ENCODE peak calls at places on chromosomes 6 and 20, in nine cellular contexts. O is H9, S is lower lobe of right lung, G is mammary epithelial cell, J is astrocyte of the cerebellum, L is fibroblast of the aortic adventitia, H is cardiac fibroblast, R is esophagus squamous epithelium, Y is foreskin keratinocyte. B is an unnamed sample.

GRCh38 chr6:153976921-153977693 is 61.9 kb upstream of the OPRM1 start:
- DNase-seq in O (no peak), S (no peak), G (peak), J (peak), L (no peak), H (peak), R (no peak), Y (peak), B (peak)

GRCh38 chr6:22668307-22668706 is 98.9 kb downstream of the HDGFL1 start:
- DNase-seq in O (no peak), S (no peak), G (no peak), J (peak), L (peak), H (peak), R (no peak), Y (no peak), B (no peak)

GRCh38 chr20:34368547-34368946 is 5.5 kb downstream of the ITCH start:
- DNase-seq in O (no peak), S (no peak), G (no peak), J (no peak), L (no peak), H (peak), R (no peak), Y (no peak), B (no peak)

GRCh38 chr6:43510827-43511163 is 649 bp upstream of the LRRC73 start:
- DNase-seq in O (no peak), S (no peak), G (no peak), J (no peak), L (no peak), H (no peak), R (no peak), Y (no peak), B (no peak)

GRCh38 chr6:14889172-14889571 is 356.7 kb upstream of the JARID2 start:
- DNase-seq in O (no peak), S (no peak), G (no peak), J (no peak), L (peak), H (peak), R (no peak), Y (no peak), B (peak)

GRCh38 chr20:6636209-6637159 is 131.0 kb upstream of the BMP2 start:
- DNase-seq in O (no peak), S (no peak), G (peak), J (peak), L (peak), H (peak), R (no peak), Y (peak), B (peak)

GRCh38 chr6:141335476-141335875 is 797.2 kb upstream of the GJE1 start:
- DNase-seq in O (no peak), S (no peak), G (no peak), J (no peak), L (no peak), H (no peak), R (no peak), Y (no peak), B (no peak)

GRCh38 chr20:11432407-11432806 is 485.3 kb upstream of the BTBD3 start:
- DNase-seq in O (no peak), S (no peak), G (peak), J (peak), L (peak), H (peak), R (no peak), Y (peak), B (peak)

GRCh38 chr20:47360207-47360488 is 3.6 kb upstream of the ZMYND8 start:
- DNase-seq in O (no peak), S (no peak), G (peak), J (no peak), L (peak), H (peak), R (no peak), Y (peak), B (peak)

GRCh38 chr6:159080217-159080976 is 35.6 kb upstream of the TAGAP start:
- DNase-seq in O (no peak), S (no peak), G (no peak), J (no peak), L (no peak), H (no peak), R (no peak), Y (no peak), B (no peak)

GRCh38 chr6:99138445-99138844 is 190.7 kb upstream of the FBXL4 start:
- DNase-seq in O (no peak), S (no peak), G (no peak), J (no peak), L (no peak), H (no peak), R (no peak), Y (no peak), B (no peak)

GRCh38 chr6:3997144-3997770 is 81.7 kb downstream of the FAM217A start:
- DNase-seq in O (no peak), S (no peak), G (peak), J (peak), L (peak), H (peak), R (no peak), Y (peak), B (no peak)

GRCh38 chr6:20188630-20189075 is 23.6 kb downstream of the MBOAT1 start:
- DNase-seq in O (no peak), S (no peak), G (no peak), J (no peak), L (no peak), H (no peak), R (no peak), Y (no peak), B (no peak)

GRCh38 chr6:17042422-17043147 is 59.3 kb upstream of the STMND1 start:
- DNase-seq in O (peak), S (no peak), G (peak), J (no peak), L (peak), H (peak), R (no peak), Y (peak), B (peak)

GRCh38 chr20:41432620-41433602 is 66.3 kb upstream of the EMILIN3 start:
- DNase-seq in O (no peak), S (no peak), G (no peak), J (no peak), L (no peak), H (no peak), R (no peak), Y (no peak), B (no peak)

GRCh38 chr6:119541132-119541905 is 191.8 kb upstream of the MAN1A1 start:
- DNase-seq in O (no peak), S (no peak), G (peak), J (peak), L (peak), H (peak), R (no peak), Y (peak), B (peak)

GRCh38 chr6:108168980-108169800 is 3.4 kb downstream of the NR2E1 start:
- DNase-seq in O (peak), S (no peak), G (no peak), J (no peak), L (no peak), H (no peak), R (no peak), Y (no peak), B (no peak)

GRCh38 chr20:2206957-2207769 is 88.6 kb upstream of the TGM3 start:
- DNase-seq in O (peak), S (peak), G (peak), J (no peak), L (peak), H (peak), R (no peak), Y (peak), B (peak)

GRCh38 chr6:158843751-158844683 is 24.8 kb upstream of the EZR start:
- DNase-seq in O (no peak), S (no peak), G (no peak), J (no peak), L (no peak), H (no peak), R (no peak), Y (no peak), B (no peak)

GRCh38 chr6:78615430-78615904 is 251.9 kb upstream of the IRAK1BP1 start:
- DNase-seq in O (no peak), S (no peak), G (peak), J (no peak), L (no peak), H (no peak), R (no peak), Y (peak), B (no peak)

GRCh38 chr6:106085687-106085983 is 501 bp upstream of the PRDM1 start:
- DNase-seq in O (no peak), S (no peak), G (no peak), J (no peak), L (no peak), H (no peak), R (no peak), Y (no peak), B (no peak)

GRCh38 chr6:106087548-106088325 is 1.6 kb downstream of the PRDM1 start:
- DNase-seq in O (no peak), S (no peak), G (peak), J (peak), L (peak), H (peak), R (no peak), Y (peak), B (peak)

GRCh38 chr6:106084973-106085686 is 1.0 kb upstream of the PRDM1 start:
- DNase-seq in O (no peak), S (no peak), G (peak), J (no peak), L (no peak), H (no peak), R (no peak), Y (peak), B (peak)

GRCh38 chr6:106084106-106084963 is 1.8 kb upstream of the PRDM1 start:
- DNase-seq in O (peak), S (no peak), G (peak), J (peak), L (peak), H (peak), R (no peak), Y (peak), B (peak)

DNA sequence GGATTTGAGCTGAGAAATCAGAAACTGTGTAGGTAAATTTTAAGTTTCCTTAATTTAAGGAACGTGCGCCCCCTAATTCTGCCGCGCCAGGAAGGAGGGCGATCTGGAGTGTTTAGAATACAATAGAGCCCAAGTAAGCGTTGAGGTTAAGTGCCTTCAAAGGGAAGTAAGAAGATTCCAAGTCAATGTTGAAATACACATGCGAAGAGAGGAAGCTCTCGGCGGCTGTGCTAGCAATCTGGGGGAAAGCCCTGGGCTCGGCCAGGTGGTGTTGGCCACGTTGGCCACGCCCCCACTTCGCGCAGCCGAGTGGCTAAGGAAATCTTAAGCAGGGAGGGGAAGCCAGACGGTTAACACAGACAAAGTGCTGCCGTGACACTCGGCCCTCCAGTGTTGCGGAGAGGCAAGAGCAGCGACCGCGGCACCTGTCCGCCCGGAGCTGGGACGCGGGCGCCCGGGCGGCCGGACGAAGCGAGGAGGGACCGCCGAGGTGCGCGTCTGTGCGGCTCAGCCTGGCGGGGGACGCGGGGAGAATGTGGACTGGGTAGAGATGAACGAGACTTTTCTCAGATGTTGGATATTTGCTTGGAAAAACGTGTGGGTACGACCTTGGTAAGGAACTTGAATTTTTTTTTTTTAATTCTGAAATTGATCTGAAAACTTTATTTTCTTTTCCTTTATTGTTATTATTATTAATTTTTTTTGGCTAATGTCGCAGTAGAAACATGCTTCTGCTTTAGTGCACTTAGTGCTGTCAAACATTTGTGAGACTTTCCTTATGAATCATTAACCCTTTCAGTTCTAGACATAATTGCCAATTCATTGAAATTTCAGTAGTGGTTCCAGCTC is at the start of gene PRDM1:
- DNase-seq in O (peak), S (peak), G (peak), J (no peak), L (peak), H (peak), R (peak), Y (peak), B (peak)
- TF ChIP-seq CTCF in O (peak), S (peak), G (peak), J (no peak), L (peak), H (peak), R (no peak), Y (peak), B (no peak)

GRCh38 chr6:89301586-89302194 is 13.4 kb downstream of the GABRR2 start:
- DNase-seq in O (no peak), S (no peak), G (no peak), J (no peak), L (no peak), H (no peak), R (no peak), Y (no peak), B (no peak)

GRCh38 chr6:89302195-89302770 is 12.8 kb downstream of the GABRR2 start:
- DNase-seq in O (no peak), S (no peak), G (no peak), J (no peak), L (no peak), H (no peak), R (no peak), Y (no peak), B (no peak)

GRCh38 chr6:89299451-89299850 is 15.6 kb downstream of the GABRR2 start:
- DNase-seq in O (peak), S (no peak), G (no peak), J (no peak), L (no peak), H (peak), R (no peak), Y (no peak), B (peak)

GRCh38 chr6:89298680-89299450 is 16.2 kb downstream of the GABRR2 start:
- DNase-seq in O (no peak), S (no peak), G (peak), J (no peak), L (peak), H (peak), R (no peak), Y (peak), B (peak)

DNA sequence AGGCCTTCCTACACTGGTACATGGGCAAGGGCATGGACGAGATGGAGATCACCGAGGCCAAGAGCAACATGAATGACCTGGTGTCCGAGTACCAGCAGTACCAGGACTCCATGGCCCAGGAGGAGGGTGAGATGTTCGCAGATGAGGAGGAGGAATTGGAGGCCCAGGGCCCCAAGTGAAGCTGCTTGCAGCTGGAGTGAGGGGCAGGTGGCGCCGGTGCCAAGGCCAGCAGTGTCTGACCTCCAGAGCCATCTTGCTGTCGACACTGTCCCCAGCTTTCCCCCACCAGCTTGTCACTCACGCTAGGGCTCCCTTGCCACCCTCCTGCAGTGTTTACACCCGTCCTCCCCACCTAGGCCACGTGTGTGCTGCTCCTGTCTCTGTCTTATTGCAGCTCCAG is 12.2 kb downstream of the GABRR2 start:
- DNase-seq in O (no peak), S (no peak), G (no peak), J (no peak), L (no peak), H (no peak), R (no peak), Y (no peak), B (no peak)
- TF ChIP-seq CTCF in O (no peak), S (no peak), G (no peak), J (no peak), L (no peak), H (no peak), R (no peak), Y (no peak), B (no peak)

GRCh38 chr6:116191881-116192280 is 62.0 kb downstream of the TSPYL4 start:
- DNase-seq in O (no peak), S (no peak), G (no peak), J (no peak), L (no peak), H (no peak), R (no peak), Y (no peak), B (no peak)
- TF ChIP-seq CTCF in O (no peak), S (no peak), G (no peak), J (no peak), L (no peak), H (no peak), R (no peak), Y (no peak), B (no peak)

DNA sequence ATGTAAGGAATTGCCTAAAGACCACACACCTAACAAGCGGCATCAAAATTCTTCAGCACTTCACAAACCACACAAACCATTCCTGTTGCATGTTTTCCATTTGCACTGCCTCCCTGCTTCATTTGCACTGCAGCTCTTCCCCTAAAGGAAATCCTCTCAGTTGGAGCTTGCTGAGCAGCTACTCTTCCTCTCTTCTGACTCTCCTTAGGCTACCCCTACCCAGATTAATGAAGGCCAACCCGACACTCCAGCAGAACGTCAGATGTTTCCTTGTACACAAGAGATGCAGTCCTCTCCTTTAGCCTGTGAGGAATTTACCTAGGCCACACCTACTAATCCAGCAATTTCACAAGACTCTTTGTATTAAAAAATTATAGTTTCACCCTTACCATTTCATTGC is 8.1 kb downstream of the BEND6 start:
- DNase-seq in O (no peak), S (no peak), G (no peak), J (no peak), L (no peak), H (no peak), R (no peak), Y (no peak), B (no peak)
- TF ChIP-seq CTCF in O (no peak), S (no peak), G (no peak), J (no peak), L (no peak), H (no peak), R (no peak), Y (no peak), B (no peak)

DNA sequence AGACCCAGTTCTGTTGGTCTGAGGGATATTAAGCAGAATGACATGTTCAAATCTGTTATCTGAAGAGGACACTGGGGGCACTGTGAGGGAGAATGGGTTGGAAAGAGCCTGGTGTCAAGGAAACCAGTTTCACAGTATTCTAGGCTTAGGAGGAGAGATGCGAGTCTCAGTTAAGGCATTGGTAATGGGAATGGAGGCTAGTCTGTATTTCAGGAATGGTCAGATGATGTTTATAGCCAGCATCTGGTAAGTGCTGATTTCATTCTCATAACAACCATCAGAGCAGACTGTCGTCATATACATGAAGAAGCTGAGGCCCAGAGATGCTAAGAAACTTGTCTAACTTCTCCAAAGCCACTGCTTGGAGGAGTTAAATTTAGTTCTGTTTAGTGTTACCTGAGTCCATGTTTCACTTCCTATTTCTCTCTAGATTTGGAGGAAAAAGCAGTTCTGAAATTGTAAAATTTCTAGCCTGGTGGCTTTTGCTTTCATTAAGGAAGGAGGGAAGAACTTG is 242.0 kb downstream of the ARID1B start:
- DNase-seq in O (peak), S (no peak), G (no peak), J (no peak), L (peak), H (no peak), R (no peak), Y (no peak), B (no peak)
- TF ChIP-seq CTCF in O (peak), S (no peak), G (no peak), J (no peak), L (no peak), H (no peak), R (no peak), Y (no peak), B (no peak)

GRCh38 chr6:74899416-74899815 is 306.4 kb downstream of the COL12A1 start:
- DNase-seq in O (no peak), S (no peak), G (peak), J (no peak), L (peak), H (peak), R (no peak), Y (peak), B (peak)
- TF ChIP-seq CTCF in O (peak), S (no peak), G (peak), J (peak), L (peak), H (peak), R (no peak), Y (peak), B (peak)

GRCh38 chr6:169931223-169931760 is 179.9 kb downstream of the ERMARD start:
- DNase-seq in O (no peak), S (no peak), G (no peak), J (no peak), L (no peak), H (no peak), R (no peak), Y (no peak), B (no peak)

GRCh38 chr6:169933839-169934698 is 182.6 kb downstream of the ERMARD start:
- DNase-seq in O (no peak), S (peak), G (no peak), J (no peak), L (peak), H (peak), R (no peak), Y (no peak), B (peak)

GRCh38 chr6:169932491-169932890 is 181.1 kb downstream of the ERMARD start:
- DNase-seq in O (no peak), S (no peak), G (no peak), J (no peak), L (no peak), H (no peak), R (no peak), Y (no peak), B (no peak)

GRCh38 chr6:169933251-169933821 is 181.9 kb downstream of the ERMARD start:
- DNase-seq in O (no peak), S (no peak), G (no peak), J (no peak), L (no peak), H (no peak), R (no peak), Y (no peak), B (no peak)

DNA sequence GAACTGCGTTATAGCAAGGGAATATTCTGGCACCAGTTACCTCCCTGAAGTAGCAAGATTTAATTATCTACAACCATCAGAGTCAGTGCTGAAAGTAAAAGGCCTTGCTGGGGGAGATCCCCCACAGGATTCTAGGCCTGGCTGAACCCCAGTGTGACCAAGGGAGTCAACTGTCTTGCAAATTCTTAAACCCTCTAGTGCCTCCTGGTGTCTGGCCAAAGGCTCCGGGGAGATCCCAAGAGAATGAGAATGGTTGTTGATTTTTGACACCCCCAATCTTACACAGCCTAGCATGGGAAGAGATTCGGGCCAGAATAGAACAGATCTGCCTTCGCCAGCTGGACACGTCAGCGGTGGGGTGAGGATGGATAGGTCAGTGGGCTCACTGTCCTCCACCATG is 179.4 kb downstream of the ERMARD start:
- DNase-seq in O (no peak), S (no peak), G (no peak), J (no peak), L (no peak), H (no peak), R (no peak), Y (no peak), B (peak)
- TF ChIP-seq CTCF in O (peak), S (no peak), G (no peak), J (no peak), L (no peak), H (no peak), R (no peak), Y (peak), B (no peak)